ENCODE peak calls at places on chromosomes 6 and 20, in seven cellular contexts. D is activated naive CD8-positive, alpha-beta T cell treated with anti-CD3 and anti-CD28 coated beads, Interleukin-2, amount 50 U/mL, for 24 hours; B is uterus; S is left cardiac atrium; X is activated CD4-positive, CD25-positive, alpha-beta regulatory T cell; P is GM18507; Z is stimulated activated CD8-positive, alpha-beta memory T cell treated with anti-CD3 and anti-CD28 coated beads, Interleukin-7, amount 100 ng/mL, for 1 hour. M is an unnamed sample.

GRCh38 chr6:50850860-50851259 is 32.2 kb downstream of the TFAP2B start:
- DNase-seq in D (no peak), B (no peak), S (no peak), X (no peak), P (no peak), Z (no peak), M (no peak)

GRCh38 chr20:34037121-34037520 is 43.4 kb downstream of the RALY start:
- DNase-seq in D (peak), B (no peak), S (no peak), X (peak), P (no peak), Z (peak), M (no peak)

GRCh38 chr20:668638-669037 is 7.0 kb downstream of the SCRT2 start:
- DNase-seq in D (no peak), B (no peak), S (no peak), X (no peak), P (no peak), Z (no peak), M (no peak)

GRCh38 chr6:110337481-110337880 is 20.7 kb downstream of the METTL24 start:
- DNase-seq in D (no peak), B (no peak), S (no peak), X (no peak), P (no peak), Z (no peak), M (no peak)

GRCh38 chr6:112626468-112627082 is 279.4 kb downstream of the RFPL4B start:
- DNase-seq in D (no peak), B (no peak), S (no peak), X (no peak), P (no peak), Z (no peak), M (no peak)

GRCh38 chr6:506508-506907 is 115.0 kb downstream of the IRF4 start:
- DNase-seq in D (peak), B (no peak), S (no peak), X (no peak), P (no peak), Z (no peak), M (no peak)

GRCh38 chr6:151385177-151385576 is 6.2 kb downstream of the ZBTB2 start:
- DNase-seq in D (no peak), B (no peak), S (no peak), X (no peak), P (no peak), Z (no peak), M (no peak)

GRCh38 chr6:2763345-2763841 is 1.8 kb upstream of the WRNIP1 start:
- DNase-seq in D (no peak), B (peak), S (peak), X (no peak), P (no peak), Z (no peak), M (no peak)

GRCh38 chr6:5937936-5938706 is 68.6 kb downstream of the NRN1 start:
- DNase-seq in D (no peak), B (no peak), S (no peak), X (no peak), P (no peak), Z (no peak), M (no peak)

GRCh38 chr20:54103067-54103761 is 32.8 kb upstream of the BCAS1 start:
- DNase-seq in D (peak), B (peak), S (peak), X (peak), P (peak), Z (peak), M (peak)

GRCh38 chr6:129175066-129175465 is 292.1 kb downstream of the LAMA2 start:
- DNase-seq in D (no peak), B (no peak), S (no peak), X (no peak), P (no peak), Z (no peak), M (no peak)

GRCh38 chr6:81613606-81614005 is 138.9 kb downstream of the TENT5A start:
- DNase-seq in D (no peak), B (no peak), S (no peak), X (no peak), P (no peak), Z (no peak), M (no peak)

GRCh38 chr6:76250666-76251065 is 178.2 kb upstream of the IMPG1 start:
- DNase-seq in D (no peak), B (no peak), S (no peak), X (no peak), P (no peak), Z (no peak), M (no peak)

GRCh38 chr6:79127660-79128059 is 49.6 kb upstream of the PHIP start:
- DNase-seq in D (no peak), B (no peak), S (no peak), X (no peak), P (no peak), Z (no peak), M (no peak)

GRCh38 chr6:139882977-139883728 is 508.7 kb upstream of the CITED2 start:
- DNase-seq in D (no peak), B (no peak), S (no peak), X (no peak), P (no peak), Z (no peak), M (no peak)

GRCh38 chr6:113734886-113735481 is 122.2 kb upstream of the MARCKS start:
- DNase-seq in D (no peak), B (no peak), S (no peak), X (no peak), P (no peak), Z (no peak), M (no peak)

GRCh38 chr6:62764841-62765240 is 446.4 kb upstream of the FKBP1C start:
- DNase-seq in D (no peak), B (no peak), S (no peak), X (no peak), P (no peak), Z (no peak), M (no peak)

GRCh38 chr6:37205189-37205996 is 35.4 kb downstream of the PIM1 start:
- DNase-seq in D (no peak), B (no peak), S (no peak), X (no peak), P (no peak), Z (no peak), M (no peak)

GRCh38 chr20:12047838-12048432 is 130.2 kb downstream of the BTBD3 start:
- DNase-seq in D (no peak), B (no peak), S (no peak), X (no peak), P (no peak), Z (no peak), M (no peak)

GRCh38 chr6:44238687-44239350 is 8.1 kb upstream of the HSP90AB1 start:
- DNase-seq in D (no peak), B (no peak), S (peak), X (no peak), P (no peak), Z (no peak), M (no peak)

GRCh38 chr6:113672691-113673149 is 184.4 kb upstream of the MARCKS start:
- DNase-seq in D (no peak), B (peak), S (peak), X (no peak), P (no peak), Z (no peak), M (no peak)

GRCh38 chr6:135996668-135997067 is 145.2 kb downstream of the PDE7B start:
- DNase-seq in D (no peak), B (no peak), S (no peak), X (no peak), P (no peak), Z (no peak), M (no peak)

GRCh38 chr20:51404297-51405060 is 138.0 kb downstream of the NFATC2 start:
- DNase-seq in D (peak), B (no peak), S (no peak), X (peak), P (peak), Z (peak), M (peak)

GRCh38 chr6:112927641-112928040 is 580.5 kb downstream of the RFPL4B start:
- DNase-seq in D (no peak), B (no peak), S (no peak), X (no peak), P (no peak), Z (no peak), M (no peak)

GRCh38 chr6:139996253-139996834 is 621.9 kb upstream of the CITED2 start:
- DNase-seq in D (no peak), B (no peak), S (no peak), X (no peak), P (no peak), Z (no peak), M (no peak)

GRCh38 chr20:21161926-21162325 is 36.0 kb downstream of the KIZ start:
- DNase-seq in D (no peak), B (no peak), S (no peak), X (no peak), P (no peak), Z (no peak), M (no peak)

GRCh38 chr6:90293319-90293937 is 3.2 kb downstream of the BACH2 start:
- DNase-seq in D (no peak), B (no peak), S (no peak), X (no peak), P (no peak), Z (no peak), M (no peak)

GRCh38 chr20:54657268-54657826 is 182.0 kb downstream of the DOK5 start:
- DNase-seq in D (no peak), B (no peak), S (no peak), X (no peak), P (no peak), Z (no peak), M (no peak)

GRCh38 chr20:44017905-44018683 is 103.4 kb downstream of the TOX2 start:
- DNase-seq in D (no peak), B (peak), S (peak), X (no peak), P (no peak), Z (no peak), M (no peak)

GRCh38 chr6:52693777-52694176 is 22.9 kb downstream of the TMEM14A start:
- DNase-seq in D (no peak), B (no peak), S (no peak), X (no peak), P (no peak), Z (no peak), M (no peak)

GRCh38 chr6:35804996-35805736 is at the start of gene LHFPL5:
- DNase-seq in D (peak), B (no peak), S (peak), X (peak), P (peak), Z (peak), M (peak)

GRCh38 chr6:4253604-4254211 is 118.3 kb upstream of the ECI2 start:
- DNase-seq in D (no peak), B (peak), S (peak), X (no peak), P (no peak), Z (no peak), M (no peak)